ENCODE peak calls at places on chromosomes 12 and 14, in seven cellular contexts. One of them, this sample, is unnamed.

GRCh38 chr12:85530486-85530885 is 250.5 kb downstream of the ALX1 start:
- DNase-seq in OCI-LY7: no peak
- DNase-seq in EL: no peak
- DNase-seq in pulmonary artery endothelial cell: no peak
- DNase-seq in A549: no peak
- DNase-seq in naive thymus-derived CD4-positive, alpha-beta T cell: no peak
- DNase-seq in posterior cingulate gyrus: peak; percentile 59
- DNase-seq in this sample: no peak

GRCh38 chr14:103708750-103709187 is 6.5 kb downstream of the XRCC3 start:
- DNase-seq in OCI-LY7: no peak
- DNase-seq in EL: no peak
- DNase-seq in pulmonary artery endothelial cell: no peak
- DNase-seq in A549: no peak
- DNase-seq in naive thymus-derived CD4-positive, alpha-beta T cell: no peak
- DNase-seq in posterior cingulate gyrus: peak; percentile 95
- DNase-seq in this sample: no peak

GRCh38 chr14:85566603-85567002 is 36.7 kb downstream of the FLRT2 start:
- DNase-seq in OCI-LY7: no peak
- DNase-seq in EL: peak; percentile 86
- DNase-seq in pulmonary artery endothelial cell: peak; percentile 36
- DNase-seq in A549: no peak
- DNase-seq in naive thymus-derived CD4-positive, alpha-beta T cell: no peak
- DNase-seq in posterior cingulate gyrus: no peak
- DNase-seq in this sample: peak; percentile 23

GRCh38 chr14:93017341-93017797 is 94.4 kb downstream of the CHGA start:
- DNase-seq in OCI-LY7: no peak
- DNase-seq in EL: no peak
- DNase-seq in pulmonary artery endothelial cell: no peak
- DNase-seq in A549: no peak
- DNase-seq in naive thymus-derived CD4-positive, alpha-beta T cell: no peak
- DNase-seq in posterior cingulate gyrus: peak; percentile 90
- DNase-seq in this sample: no peak

GRCh38 chr14:30223385-30223785 is 295.7 kb upstream of the PRKD1 start:
- DNase-seq in OCI-LY7: no peak
- DNase-seq in EL: peak; percentile 89
- DNase-seq in pulmonary artery endothelial cell: peak; percentile 93
- DNase-seq in A549: peak; percentile 46
- DNase-seq in naive thymus-derived CD4-positive, alpha-beta T cell: no peak
- DNase-seq in posterior cingulate gyrus: peak; percentile 57
- DNase-seq in this sample: peak; percentile 77

GRCh38 chr14:74140374-74140850 is 55.7 kb downstream of the LIN52 start:
- DNase-seq in OCI-LY7: peak; percentile 58
- DNase-seq in EL: no peak
- DNase-seq in pulmonary artery endothelial cell: no peak
- DNase-seq in A549: no peak
- DNase-seq in naive thymus-derived CD4-positive, alpha-beta T cell: no peak
- DNase-seq in posterior cingulate gyrus: peak; percentile 76
- DNase-seq in this sample: no peak

GRCh38 chr12:112858776-112859175 is 48.0 kb upstream of the OAS1 start:
- DNase-seq in OCI-LY7: no peak
- DNase-seq in EL: no peak
- DNase-seq in pulmonary artery endothelial cell: no peak
- DNase-seq in A549: no peak
- DNase-seq in naive thymus-derived CD4-positive, alpha-beta T cell: no peak
- DNase-seq in posterior cingulate gyrus: no peak
- DNase-seq in this sample: no peak

GRCh38 chr14:70280931-70281330 is 78.6 kb downstream of the COX16 start:
- DNase-seq in OCI-LY7: no peak
- DNase-seq in EL: no peak
- DNase-seq in pulmonary artery endothelial cell: no peak
- DNase-seq in A549: no peak
- DNase-seq in naive thymus-derived CD4-positive, alpha-beta T cell: no peak
- DNase-seq in posterior cingulate gyrus: no peak
- DNase-seq in this sample: no peak

GRCh38 chr14:64053694-64054669 is 201.2 kb downstream of the SYNE2 start:
- DNase-seq in OCI-LY7: no peak
- DNase-seq in EL: peak; percentile 9
- DNase-seq in pulmonary artery endothelial cell: no peak
- DNase-seq in A549: no peak
- DNase-seq in naive thymus-derived CD4-positive, alpha-beta T cell: no peak
- DNase-seq in posterior cingulate gyrus: no peak
- DNase-seq in this sample: no peak

GRCh38 chr14:66709292-66709691 is 201.3 kb downstream of the GPHN start:
- DNase-seq in OCI-LY7: no peak
- DNase-seq in EL: peak; percentile 53
- DNase-seq in pulmonary artery endothelial cell: no peak
- DNase-seq in A549: no peak
- DNase-seq in naive thymus-derived CD4-positive, alpha-beta T cell: no peak
- DNase-seq in posterior cingulate gyrus: no peak
- DNase-seq in this sample: peak; percentile 1

GRCh38 chr12:56317675-56318074 is 1.9 kb upstream of the CNPY2 start:
- DNase-seq in OCI-LY7: no peak
- DNase-seq in EL: no peak
- DNase-seq in pulmonary artery endothelial cell: no peak
- DNase-seq in A549: no peak
- DNase-seq in naive thymus-derived CD4-positive, alpha-beta T cell: no peak
- DNase-seq in posterior cingulate gyrus: no peak
- DNase-seq in this sample: no peak

GRCh38 chr12:29354954-29355353 is 26.0 kb downstream of the ERGIC2 start:
- DNase-seq in OCI-LY7: no peak
- DNase-seq in EL: no peak
- DNase-seq in pulmonary artery endothelial cell: no peak
- DNase-seq in A549: no peak
- DNase-seq in naive thymus-derived CD4-positive, alpha-beta T cell: no peak
- DNase-seq in posterior cingulate gyrus: no peak
- DNase-seq in this sample: no peak

GRCh38 chr14:88974991-88975835 is 150.8 kb downstream of the TTC8 start:
- DNase-seq in OCI-LY7: no peak
- DNase-seq in EL: no peak
- DNase-seq in pulmonary artery endothelial cell: no peak
- DNase-seq in A549: no peak
- DNase-seq in naive thymus-derived CD4-positive, alpha-beta T cell: no peak
- DNase-seq in posterior cingulate gyrus: no peak
- DNase-seq in this sample: no peak

GRCh38 chr12:57743769-57744168 is 1.1 kb upstream of the TSPAN31 start:
- DNase-seq in OCI-LY7: no peak
- DNase-seq in EL: no peak
- DNase-seq in pulmonary artery endothelial cell: no peak
- DNase-seq in A549: no peak
- DNase-seq in naive thymus-derived CD4-positive, alpha-beta T cell: no peak
- DNase-seq in posterior cingulate gyrus: no peak
- DNase-seq in this sample: no peak

GRCh38 chr14:50380455-50380854 is 16.2 kb downstream of the CDKL1 start:
- DNase-seq in OCI-LY7: no peak
- DNase-seq in EL: no peak
- DNase-seq in pulmonary artery endothelial cell: no peak
- DNase-seq in A549: no peak
- DNase-seq in naive thymus-derived CD4-positive, alpha-beta T cell: no peak
- DNase-seq in posterior cingulate gyrus: no peak
- DNase-seq in this sample: no peak

GRCh38 chr12:62933220-62933870 is 1.6 kb downstream of the PPM1H start:
- DNase-seq in OCI-LY7: no peak
- DNase-seq in EL: peak; percentile 35
- DNase-seq in pulmonary artery endothelial cell: no peak
- DNase-seq in A549: peak; percentile 50
- DNase-seq in naive thymus-derived CD4-positive, alpha-beta T cell: no peak
- DNase-seq in posterior cingulate gyrus: peak; percentile 98
- DNase-seq in this sample: peak; percentile 26

GRCh38 chr14:94690896-94691657 is 78.8 kb downstream of the GSC start:
- DNase-seq in OCI-LY7: no peak
- DNase-seq in EL: no peak
- DNase-seq in pulmonary artery endothelial cell: no peak
- DNase-seq in A549: no peak
- DNase-seq in naive thymus-derived CD4-positive, alpha-beta T cell: no peak
- DNase-seq in posterior cingulate gyrus: peak; percentile 79
- DNase-seq in this sample: no peak

GRCh38 chr14:54435500-54435981 is 5.6 kb downstream of the CNIH1 start:
- DNase-seq in OCI-LY7: no peak
- DNase-seq in EL: peak; percentile 83
- DNase-seq in pulmonary artery endothelial cell: peak; percentile 37
- DNase-seq in A549: no peak
- DNase-seq in naive thymus-derived CD4-positive, alpha-beta T cell: no peak
- DNase-seq in posterior cingulate gyrus: no peak
- DNase-seq in this sample: peak; percentile 37

GRCh38 chr12:47818701-47819543 is 781 bp downstream of the HDAC7 start:
- DNase-seq in OCI-LY7: peak; percentile 64
- DNase-seq in EL: peak; percentile 68
- DNase-seq in pulmonary artery endothelial cell: no peak
- DNase-seq in A549: peak; percentile 65
- DNase-seq in naive thymus-derived CD4-positive, alpha-beta T cell: no peak
- DNase-seq in posterior cingulate gyrus: peak; percentile 93
- DNase-seq in this sample: peak; percentile 57

GRCh38 chr14:72169521-72169920 is 237.3 kb downstream of the RGS6 start:
- DNase-seq in OCI-LY7: peak; percentile 17
- DNase-seq in EL: peak; percentile 3
- DNase-seq in pulmonary artery endothelial cell: no peak
- DNase-seq in A549: peak; percentile 12
- DNase-seq in naive thymus-derived CD4-positive, alpha-beta T cell: no peak
- DNase-seq in posterior cingulate gyrus: no peak
- DNase-seq in this sample: no peak

GRCh38 chr12:39343665-39344064 is 99.3 kb downstream of the KIF21A start:
- DNase-seq in OCI-LY7: no peak
- DNase-seq in EL: no peak
- DNase-seq in pulmonary artery endothelial cell: no peak
- DNase-seq in A549: no peak
- DNase-seq in naive thymus-derived CD4-positive, alpha-beta T cell: no peak
- DNase-seq in posterior cingulate gyrus: no peak
- DNase-seq in this sample: no peak

GRCh38 chr12:49133590-49133989 is 2.4 kb upstream of the TUBA1B start:
- DNase-seq in OCI-LY7: no peak
- DNase-seq in EL: no peak
- DNase-seq in pulmonary artery endothelial cell: no peak
- DNase-seq in A549: no peak
- DNase-seq in naive thymus-derived CD4-positive, alpha-beta T cell: no peak
- DNase-seq in posterior cingulate gyrus: no peak
- DNase-seq in this sample: no peak

GRCh38 chr14:34502826-34503225 is 36.7 kb downstream of the EAPP start:
- DNase-seq in OCI-LY7: no peak
- DNase-seq in EL: peak; percentile 33
- DNase-seq in pulmonary artery endothelial cell: no peak
- DNase-seq in A549: no peak
- DNase-seq in naive thymus-derived CD4-positive, alpha-beta T cell: no peak
- DNase-seq in posterior cingulate gyrus: no peak
- DNase-seq in this sample: no peak

GRCh38 chr12:128661216-128661550 is 162.6 kb downstream of the SLC15A4 start:
- DNase-seq in OCI-LY7: no peak
- DNase-seq in EL: no peak
- DNase-seq in pulmonary artery endothelial cell: no peak
- DNase-seq in A549: no peak
- DNase-seq in naive thymus-derived CD4-positive, alpha-beta T cell: no peak
- DNase-seq in posterior cingulate gyrus: peak; percentile 12
- DNase-seq in this sample: no peak

GRCh38 chr12:89825591-89826449 is 117.2 kb upstream of the ATP2B1 start:
- DNase-seq in OCI-LY7: peak; percentile 16
- DNase-seq in EL: peak; percentile 37
- DNase-seq in pulmonary artery endothelial cell: peak; percentile 2
- DNase-seq in A549: peak; percentile 91
- DNase-seq in naive thymus-derived CD4-positive, alpha-beta T cell: no peak
- DNase-seq in posterior cingulate gyrus: no peak
- DNase-seq in this sample: no peak

GRCh38 chr12:73210574-73211204 is 938.5 kb downstream of the TRHDE start:
- DNase-seq in OCI-LY7: no peak
- DNase-seq in EL: no peak
- DNase-seq in pulmonary artery endothelial cell: no peak
- DNase-seq in A549: no peak
- DNase-seq in naive thymus-derived CD4-positive, alpha-beta T cell: no peak
- DNase-seq in posterior cingulate gyrus: no peak
- DNase-seq in this sample: no peak

GRCh38 chr14:68612049-68612448 is 180.8 kb downstream of the ZFP36L1 start:
- DNase-seq in OCI-LY7: no peak
- DNase-seq in EL: no peak
- DNase-seq in pulmonary artery endothelial cell: no peak
- DNase-seq in A549: no peak
- DNase-seq in naive thymus-derived CD4-positive, alpha-beta T cell: no peak
- DNase-seq in posterior cingulate gyrus: no peak
- DNase-seq in this sample: no peak

GRCh38 chr14:56334458-56334857 is 216.2 kb downstream of the PELI2 start:
- DNase-seq in OCI-LY7: no peak
- DNase-seq in EL: no peak
- DNase-seq in pulmonary artery endothelial cell: no peak
- DNase-seq in A549: no peak
- DNase-seq in naive thymus-derived CD4-positive, alpha-beta T cell: no peak
- DNase-seq in posterior cingulate gyrus: no peak
- DNase-seq in this sample: no peak

GRCh38 chr14:67151082-67151666 is 38.1 kb upstream of the GARIN2 start:
- DNase-seq in OCI-LY7: no peak
- DNase-seq in EL: no peak
- DNase-seq in pulmonary artery endothelial cell: no peak
- DNase-seq in A549: no peak
- DNase-seq in naive thymus-derived CD4-positive, alpha-beta T cell: no peak
- DNase-seq in posterior cingulate gyrus: no peak
- DNase-seq in this sample: no peak

GRCh38 chr14:99289394-99290189 is 17.6 kb upstream of the BCL11B start:
- DNase-seq in OCI-LY7: no peak
- DNase-seq in EL: no peak
- DNase-seq in pulmonary artery endothelial cell: no peak
- DNase-seq in A549: no peak
- DNase-seq in naive thymus-derived CD4-positive, alpha-beta T cell: no peak
- DNase-seq in posterior cingulate gyrus: no peak
- DNase-seq in this sample: no peak

GRCh38 chr12:28830491-28830890 is 318.6 kb upstream of the FAR2 start:
- DNase-seq in OCI-LY7: no peak
- DNase-seq in EL: no peak
- DNase-seq in pulmonary artery endothelial cell: no peak
- DNase-seq in A549: no peak
- DNase-seq in naive thymus-derived CD4-positive, alpha-beta T cell: no peak
- DNase-seq in posterior cingulate gyrus: no peak
- DNase-seq in this sample: no peak

GRCh38 chr12:24079083-24079482 is 129.6 kb upstream of the SOX5 start:
- DNase-seq in OCI-LY7: no peak
- DNase-seq in EL: no peak
- DNase-seq in pulmonary artery endothelial cell: no peak
- DNase-seq in A549: no peak
- DNase-seq in naive thymus-derived CD4-positive, alpha-beta T cell: no peak
- DNase-seq in posterior cingulate gyrus: no peak
- DNase-seq in this sample: no peak

This sample was measured in AG08396.